ENCODE peak calls at places on chromosomes 2 and 18, in five cellular contexts. One of them, this sample, is unnamed.

GRCh38 chr18:74818776-74819175 is 221.1 kb downstream of the ZNF407 start:
- DNase-seq in upper lobe of right lung: no peak
- DNase-seq in GM23248: no peak
- DNase-seq in right cardiac atrium: no peak
- DNase-seq in IMR-90: peak; percentile 12
- DNase-seq in this sample: no peak

GRCh38 chr2:218999881-219000568 is 6.8 kb upstream of the CRYBA2 start:
- DNase-seq in IMR-90: no peak
- DNase-seq in upper lobe of right lung: no peak
- DNase-seq in right cardiac atrium: no peak
- DNase-seq in GM23248: no peak
- DNase-seq in this sample: no peak

GRCh38 chr2:37911296-37911888 is 13.7 kb upstream of the RMDN2 start:
- DNase-seq in GM23248: no peak
- DNase-seq in upper lobe of right lung: no peak
- DNase-seq in right cardiac atrium: no peak
- DNase-seq in IMR-90: no peak
- DNase-seq in this sample: no peak

GRCh38 chr2:106642679-106643078 is 155.5 kb downstream of the CD8B2 start:
- DNase-seq in IMR-90: no peak
- DNase-seq in GM23248: no peak
- DNase-seq in upper lobe of right lung: no peak
- DNase-seq in right cardiac atrium: no peak
- DNase-seq in this sample: no peak

GRCh38 chr2:118943286-118943685 is 1.3 kb downstream of the MARCO start:
- DNase-seq in IMR-90: no peak
- DNase-seq in upper lobe of right lung: no peak
- DNase-seq in GM23248: no peak
- DNase-seq in right cardiac atrium: no peak
- DNase-seq in this sample: no peak

GRCh38 chr2:142061733-142062132 is 69.1 kb downstream of the LRP1B start:
- DNase-seq in upper lobe of right lung: no peak
- DNase-seq in right cardiac atrium: no peak
- DNase-seq in GM23248: peak; percentile 26
- DNase-seq in IMR-90: no peak
- DNase-seq in this sample: no peak

GRCh38 chr2:86297382-86298147 is 39.9 kb downstream of the REEP1 start:
- DNase-seq in right cardiac atrium: no peak
- DNase-seq in IMR-90: no peak
- DNase-seq in GM23248: peak; percentile 9
- DNase-seq in upper lobe of right lung: no peak
- DNase-seq in this sample: no peak

GRCh38 chr2:231028890-231029289 is 8.4 kb upstream of the C2orf72 start:
- DNase-seq in upper lobe of right lung: no peak
- DNase-seq in right cardiac atrium: no peak
- DNase-seq in GM23248: no peak
- DNase-seq in IMR-90: no peak
- DNase-seq in this sample: no peak

GRCh38 chr2:207258191-207258991 is 92.6 kb upstream of the KLF7 start:
- DNase-seq in upper lobe of right lung: no peak
- DNase-seq in right cardiac atrium: peak; percentile 74
- DNase-seq in IMR-90: peak; percentile 100
- DNase-seq in GM23248: peak; percentile 99
- DNase-seq in this sample: peak; percentile 69

GRCh38 chr2:124267821-124268220 is 242.7 kb downstream of the CNTNAP5 start:
- DNase-seq in upper lobe of right lung: no peak
- DNase-seq in right cardiac atrium: no peak
- DNase-seq in GM23248: no peak
- DNase-seq in IMR-90: peak; percentile 39
- DNase-seq in this sample: no peak

GRCh38 chr2:207182916-207183315 is 17.2 kb upstream of the KLF7 start:
- DNase-seq in IMR-90: peak; percentile 47
- DNase-seq in right cardiac atrium: no peak
- DNase-seq in GM23248: peak; percentile 39
- DNase-seq in upper lobe of right lung: no peak
- DNase-seq in this sample: no peak

GRCh38 chr18:27030403-27030802 is 154.7 kb downstream of the CHST9 start:
- DNase-seq in right cardiac atrium: no peak
- DNase-seq in GM23248: no peak
- DNase-seq in IMR-90: no peak
- DNase-seq in upper lobe of right lung: no peak
- DNase-seq in this sample: no peak

GRCh38 chr2:174605687-174606086 is 8.1 kb upstream of the WIPF1 start:
- DNase-seq in GM23248: peak; percentile 76
- DNase-seq in right cardiac atrium: no peak
- DNase-seq in upper lobe of right lung: no peak
- DNase-seq in IMR-90: peak; percentile 59
- DNase-seq in this sample: no peak

GRCh38 chr18:12256946-12257345 is 2.8 kb downstream of the CIDEA start:
- DNase-seq in upper lobe of right lung: no peak
- DNase-seq in GM23248: peak; percentile 54
- DNase-seq in IMR-90: no peak
- DNase-seq in right cardiac atrium: peak; percentile 49
- DNase-seq in this sample: peak; percentile 52

GRCh38 chr2:240893363-240893828 is 2.6 kb downstream of the MAB21L4 start:
- DNase-seq in IMR-90: peak; percentile 36
- DNase-seq in right cardiac atrium: peak; percentile 16
- DNase-seq in upper lobe of right lung: no peak
- DNase-seq in GM23248: peak; percentile 78
- DNase-seq in this sample: no peak

GRCh38 chr2:238458641-238459040 is 31.9 kb downstream of the ASB1 start:
- DNase-seq in IMR-90: no peak
- DNase-seq in upper lobe of right lung: no peak
- DNase-seq in GM23248: peak; percentile 49
- DNase-seq in right cardiac atrium: no peak
- DNase-seq in this sample: peak; percentile 42

GRCh38 chr2:217609952-217610351 is 392.8 kb downstream of the TNS1 start:
- DNase-seq in GM23248: no peak
- DNase-seq in upper lobe of right lung: no peak
- DNase-seq in right cardiac atrium: no peak
- DNase-seq in IMR-90: no peak
- DNase-seq in this sample: no peak

GRCh38 chr2:144456680-144457079 is 63.2 kb downstream of the ZEB2 start:
- DNase-seq in IMR-90: peak; percentile 97
- DNase-seq in GM23248: peak; percentile 99
- DNase-seq in right cardiac atrium: no peak
- DNase-seq in upper lobe of right lung: no peak
- DNase-seq in this sample: no peak

GRCh38 chr2:30177440-30177839 is 30.6 kb downstream of the YPEL5 start:
- DNase-seq in GM23248: no peak
- DNase-seq in IMR-90: no peak
- DNase-seq in right cardiac atrium: no peak
- DNase-seq in upper lobe of right lung: no peak
- DNase-seq in this sample: no peak

GRCh38 chr18:8801263-8801901 is 96.0 kb downstream of the MTCL1 start:
- DNase-seq in GM23248: peak; percentile 87
- DNase-seq in right cardiac atrium: no peak
- DNase-seq in upper lobe of right lung: no peak
- DNase-seq in IMR-90: peak; percentile 98
- DNase-seq in this sample: no peak

GRCh38 chr18:8800041-8800441 is 94.7 kb downstream of the MTCL1 start:
- DNase-seq in upper lobe of right lung: no peak
- DNase-seq in GM23248: peak; percentile 91
- DNase-seq in right cardiac atrium: no peak
- DNase-seq in IMR-90: peak; percentile 89
- DNase-seq in this sample: peak; percentile 82

GRCh38 chr18:8799593-8799992 is 94.2 kb downstream of the MTCL1 start:
- DNase-seq in IMR-90: peak; percentile 63
- DNase-seq in upper lobe of right lung: no peak
- DNase-seq in GM23248: no peak
- DNase-seq in right cardiac atrium: no peak
- DNase-seq in this sample: no peak

GRCh38 chr18:8800876-8801262 is 95.5 kb downstream of the MTCL1 start:
- DNase-seq in IMR-90: no peak
- DNase-seq in upper lobe of right lung: no peak
- DNase-seq in GM23248: peak; percentile 52
- DNase-seq in right cardiac atrium: no peak
- DNase-seq in this sample: no peak

DNA sequence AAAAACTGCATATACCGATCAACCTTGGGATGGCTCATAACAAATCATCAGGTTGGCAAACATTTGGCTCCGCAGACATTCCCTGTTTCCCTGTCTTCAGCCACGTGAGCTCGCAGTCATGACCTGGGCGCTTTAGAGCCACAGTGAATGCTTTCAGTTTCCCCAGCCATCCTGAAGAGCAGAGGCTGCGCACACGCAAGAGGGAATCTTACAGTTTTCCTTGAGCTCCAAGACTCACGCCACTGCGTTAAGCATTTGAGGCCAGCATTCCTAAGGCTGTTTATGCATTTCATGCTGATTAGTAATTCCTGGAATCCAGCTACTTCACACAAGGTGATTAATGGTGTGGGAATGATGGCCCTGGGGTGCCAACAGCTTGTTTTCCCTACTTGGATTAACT is 95.1 kb downstream of the MTCL1 start:
- DNase-seq in GM23248: peak; percentile 99
- DNase-seq in right cardiac atrium: no peak
- DNase-seq in upper lobe of right lung: no peak
- DNase-seq in IMR-90: peak; percentile 100
- DNase-seq in this sample: no peak
- H3K27ac ChIP-seq in GM23248: peak overlapping the region; percentile 96
- H3K27ac ChIP-seq in right cardiac atrium: no peak overlapping the region
- H3K27ac ChIP-seq in upper lobe of right lung: peak overlapping the region; percentile 1
- H3K27ac ChIP-seq in IMR-90: peak overlapping the region; percentile 95
- H3K27ac ChIP-seq in this sample: peak overlapping the region; percentile 71

GRCh38 chr2:57080035-57080434 is 896.2 kb downstream of the CCDC85A start:
- DNase-seq in IMR-90: no peak
- DNase-seq in GM23248: peak; percentile 5
- DNase-seq in upper lobe of right lung: no peak
- DNase-seq in right cardiac atrium: no peak
- DNase-seq in this sample: no peak

GRCh38 chr2:57084697-57085281 is 901.0 kb downstream of the CCDC85A start:
- DNase-seq in IMR-90: no peak
- DNase-seq in right cardiac atrium: no peak
- DNase-seq in upper lobe of right lung: no peak
- DNase-seq in GM23248: no peak
- DNase-seq in this sample: no peak
- H3K9me3 ChIP-seq in IMR-90: peaks cover 17% of the 10 kb centered on the region
- H3K9me3 ChIP-seq in right cardiac atrium: no peaks in the 10 kb centered on the region
- H3K9me3 ChIP-seq in upper lobe of right lung: no peaks in the 10 kb centered on the region
- H3K9me3 ChIP-seq in GM23248: no peaks in the 10 kb centered on the region
- H3K9me3 ChIP-seq in this sample: no peaks in the 10 kb centered on the region

DNA sequence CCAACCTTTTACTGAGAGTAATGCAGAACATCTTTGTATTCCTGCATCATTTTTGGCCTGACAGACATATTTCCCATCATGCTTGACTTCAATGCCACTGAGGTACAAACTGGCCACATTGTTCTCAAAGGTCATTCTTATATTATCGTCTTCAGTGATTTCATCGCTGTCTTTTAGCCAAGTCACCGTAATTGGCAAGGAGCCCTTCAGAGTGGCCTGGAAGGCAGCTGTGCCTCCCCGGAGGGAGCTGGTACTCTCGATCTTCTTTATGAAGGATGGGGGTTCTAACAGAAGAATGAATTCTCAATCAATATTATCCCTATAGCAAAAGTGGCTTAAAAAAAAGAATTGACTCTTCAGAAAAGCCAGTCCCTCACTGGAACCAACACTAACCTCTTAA is 75.9 kb downstream of the TTN start:
- DNase-seq in GM23248: no peak
- DNase-seq in IMR-90: no peak
- DNase-seq in upper lobe of right lung: no peak
- DNase-seq in right cardiac atrium: no peak
- DNase-seq in this sample: no peak
- H3K27ac ChIP-seq in GM23248: no peak overlapping the region
- H3K27ac ChIP-seq in IMR-90: no peak overlapping the region
- H3K27ac ChIP-seq in upper lobe of right lung: no peak overlapping the region
- H3K27ac ChIP-seq in right cardiac atrium: peak overlapping the region; percentile 67
- H3K27ac ChIP-seq in this sample: peak overlapping the region; percentile 69

GRCh38 chr18:72376256-72376655 is 167.9 kb downstream of the CBLN2 start:
- DNase-seq in right cardiac atrium: no peak
- DNase-seq in upper lobe of right lung: no peak
- DNase-seq in GM23248: no peak
- DNase-seq in IMR-90: no peak
- DNase-seq in this sample: no peak

GRCh38 chr18:72375628-72376027 is 168.5 kb downstream of the CBLN2 start:
- DNase-seq in IMR-90: peak; percentile 28
- DNase-seq in right cardiac atrium: no peak
- DNase-seq in GM23248: no peak
- DNase-seq in upper lobe of right lung: no peak
- DNase-seq in this sample: no peak
- H3K9me3 ChIP-seq in IMR-90: peaks cover 10% of the 10 kb centered on the region
- H3K9me3 ChIP-seq in right cardiac atrium: no peaks in the 10 kb centered on the region
- H3K9me3 ChIP-seq in GM23248: no peaks in the 10 kb centered on the region
- H3K9me3 ChIP-seq in upper lobe of right lung: no peaks in the 10 kb centered on the region
- H3K9me3 ChIP-seq in this sample: no peaks in the 10 kb centered on the region

DNA sequence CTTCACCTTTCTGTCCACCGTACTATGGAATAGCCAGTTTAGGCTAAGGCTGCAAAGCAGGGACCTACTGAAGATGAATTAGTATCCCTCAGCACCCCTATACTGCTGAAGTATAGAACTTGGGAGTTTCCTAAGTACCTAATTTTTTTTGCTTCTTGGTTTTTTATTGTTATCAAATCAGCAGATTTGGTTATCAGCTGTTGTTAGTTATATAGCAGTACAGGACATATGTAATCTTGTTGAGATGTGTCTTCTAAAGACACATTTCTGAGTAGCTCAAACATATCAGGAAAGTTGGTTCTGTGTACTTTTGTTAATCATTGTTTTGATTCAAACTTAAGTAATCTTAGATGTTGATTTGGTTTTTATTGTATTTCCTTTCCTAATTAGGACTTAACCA is 5.2 kb downstream of the MYL12A start:
- DNase-seq in IMR-90: no peak
- DNase-seq in right cardiac atrium: no peak
- DNase-seq in upper lobe of right lung: no peak
- DNase-seq in GM23248: no peak
- DNase-seq in this sample: no peak
- H3K27ac ChIP-seq in IMR-90: peak overlapping the region; percentile 31
- H3K27ac ChIP-seq in right cardiac atrium: peak overlapping the region; percentile 92
- H3K27ac ChIP-seq in upper lobe of right lung: no peak overlapping the region
- H3K27ac ChIP-seq in GM23248: peak overlapping the region; percentile 95
- H3K27ac ChIP-seq in this sample: peak overlapping the region; percentile 99

DNA sequence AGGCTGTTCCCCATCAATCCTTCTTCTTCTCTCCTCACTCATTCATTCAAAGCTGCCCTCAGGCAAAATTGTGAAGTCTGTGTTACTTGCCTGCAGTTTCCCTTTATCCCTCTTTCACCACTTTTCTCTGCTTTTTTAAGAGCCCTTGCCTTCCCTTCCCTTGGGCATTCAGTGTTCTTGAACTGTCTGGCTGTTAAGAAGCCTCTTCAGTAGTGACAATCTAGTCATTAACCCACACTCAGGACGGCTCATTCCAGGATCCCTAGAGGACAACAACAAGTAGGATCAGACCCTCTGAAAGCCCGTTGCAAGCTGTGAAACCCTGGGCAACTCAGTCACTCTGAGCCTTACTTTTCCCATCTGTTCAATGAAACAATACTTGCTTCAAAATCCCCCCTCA is 615.7 kb downstream of the EPHA4 start:
- DNase-seq in upper lobe of right lung: no peak
- DNase-seq in IMR-90: no peak
- DNase-seq in right cardiac atrium: no peak
- DNase-seq in GM23248: no peak
- DNase-seq in this sample: no peak
- H3K9me3 ChIP-seq in upper lobe of right lung: no peaks in the 10 kb centered on the region
- H3K9me3 ChIP-seq in IMR-90: no peaks in the 10 kb centered on the region
- H3K9me3 ChIP-seq in right cardiac atrium: no peaks in the 10 kb centered on the region
- H3K9me3 ChIP-seq in GM23248: no peaks in the 10 kb centered on the region
- H3K9me3 ChIP-seq in this sample: no peaks in the 10 kb centered on the region

GRCh38 chr2:108376774-108377173 is 980 bp upstream of the SULT1C4 start:
- DNase-seq in IMR-90: no peak
- DNase-seq in GM23248: no peak
- DNase-seq in right cardiac atrium: no peak
- DNase-seq in upper lobe of right lung: no peak
- DNase-seq in this sample: no peak
- H3K27ac ChIP-seq in IMR-90: no peak overlapping the region
- H3K27ac ChIP-seq in GM23248: no peak overlapping the region
- H3K27ac ChIP-seq in right cardiac atrium: no peak overlapping the region
- H3K27ac ChIP-seq in upper lobe of right lung: peak overlapping the region; percentile 80
- H3K27ac ChIP-seq in this sample: no peak overlapping the region